ENCODE peak calls at places on chromosomes 3 and 15, in eight cellular contexts. A, E, N, S, F, K, I and T are unnamed samples.

GRCh38 chr15:39922450-39923092 is 2.5 kb upstream of the GPR176 start:
- DNase-seq in S (no peak), N (no peak), K (no peak), I (peak; percentile 44), F (no peak), E (no peak), A (no peak), T (no peak)

GRCh38 chr3:119497824-119498187 is 541 bp upstream of the TIMMDC1 start:
- DNase-seq in N (peak; percentile 29), S (no peak), A (peak; percentile 33), K (peak; percentile 37), E (peak; percentile 7), I (peak; percentile 41), F (no peak), T (no peak)

GRCh38 chr3:101784850-101785613 is 6.0 kb downstream of the NXPE3 start:
- DNase-seq in I (no peak), S (no peak), E (no peak), N (no peak), F (no peak), A (no peak), K (no peak), T (no peak)

GRCh38 chr15:47523669-47524068 is 193.6 kb upstream of the SEMA6D start:
- DNase-seq in A (no peak), S (no peak), F (no peak), I (peak; percentile 72), N (peak; percentile 83), K (no peak), E (no peak), T (no peak)

GRCh38 chr15:60740787-60741354 is 261.9 kb upstream of the ICE2 start:
- DNase-seq in F (no peak), E (no peak), K (no peak), A (no peak), N (peak; percentile 67), I (peak; percentile 88), S (no peak), T (peak; percentile 65)

GRCh38 chr3:121957674-121958419 is 63.6 kb downstream of the SLC15A2 start:
- DNase-seq in E (no peak), I (no peak), A (no peak), F (no peak), N (no peak), K (no peak), S (no peak), T (no peak)

GRCh38 chr3:10287936-10288574 is 4.7 kb downstream of the GHRL start:
- DNase-seq in E (no peak), K (no peak), N (no peak), F (no peak), S (no peak), A (no peak), I (no peak), T (no peak)

GRCh38 chr15:69602921-69603320 is 150.3 kb downstream of the RPLP1 start:
- DNase-seq in F (no peak), N (no peak), A (no peak), S (no peak), K (no peak), I (no peak), E (no peak), T (no peak)

GRCh38 chr3:127629462-127630403 is 748 bp downstream of the PODXL2 start:
- DNase-seq in A (peak; percentile 45), E (no peak), F (peak; percentile 80), N (no peak), I (no peak), K (no peak), S (no peak), T (no peak)

GRCh38 chr3:8638994-8639393 is 5.6 kb downstream of the SSUH2 start:
- DNase-seq in N (no peak), I (no peak), K (no peak), A (no peak), E (no peak), S (no peak), F (no peak), T (no peak)

GRCh38 chr15:34188711-34189110 is 21.2 kb downstream of the KATNBL1 start:
- DNase-seq in I (peak; percentile 22), K (no peak), S (no peak), N (no peak), E (no peak), F (no peak), A (no peak), T (no peak)

GRCh38 chr3:55282994-55283393 is 204.1 kb downstream of the WNT5A start:
- DNase-seq in A (no peak), N (no peak), E (no peak), S (no peak), K (no peak), F (no peak), I (no peak), T (no peak)

GRCh38 chr15:66772604-66772966 is 70.5 kb downstream of the SMAD6 start:
- DNase-seq in F (no peak), I (no peak), A (no peak), E (no peak), N (no peak), K (no peak), S (no peak), T (no peak)

GRCh38 chr3:13896473-13897154 is 16.7 kb upstream of the WNT7A start:
- DNase-seq in F (peak; percentile 68), K (peak; percentile 65), N (peak; percentile 78), I (peak; percentile 65), E (peak; percentile 81), S (peak; percentile 63), A (peak; percentile 43), T (peak; percentile 9)
- H3K4me3 ChIP-seq in F (no peak overlapping the region), K (no peak overlapping the region), N (no peak overlapping the region), I (no peak overlapping the region), E (peak overlapping the region; percentile 41), S (no peak overlapping the region), A (peak overlapping the region; percentile 43), T (no peak overlapping the region)

GRCh38 chr3:42680806-42681205 is 4.5 kb upstream of the KLHL40 start:
- DNase-seq in I (no peak), E (no peak), F (no peak), N (peak; percentile 26), K (no peak), A (no peak), S (no peak), T (no peak)

GRCh38 chr3:42683875-42684593 is 1.3 kb upstream of the KLHL40 start:
- DNase-seq in F (no peak), N (peak; percentile 92), S (peak; percentile 61), K (peak; percentile 88), A (no peak), E (peak; percentile 21), I (peak; percentile 97), T (peak; percentile 89)

GRCh38 chr3:42680256-42680655 is 5.1 kb upstream of the KLHL40 start:
- DNase-seq in F (no peak), I (no peak), N (peak; percentile 11), K (no peak), A (no peak), E (no peak), S (no peak), T (peak; percentile 19)

GRCh38 chr3:42681361-42682038 is 3.8 kb upstream of the KLHL40 start:
- DNase-seq in I (no peak), E (no peak), N (no peak), K (no peak), A (no peak), S (no peak), F (no peak), T (no peak)

GRCh38 chr3:42682301-42683070 is 2.9 kb upstream of the KLHL40 start:
- DNase-seq in K (no peak), F (no peak), A (peak; percentile 3), N (no peak), E (no peak), S (no peak), I (no peak), T (no peak)
- H3K4me3 ChIP-seq in K (no peak overlapping the region), F (no peak overlapping the region), A (no peak overlapping the region), N (no peak overlapping the region), E (no peak overlapping the region), S (no peak overlapping the region), I (no peak overlapping the region), T (no peak overlapping the region)

DNA sequence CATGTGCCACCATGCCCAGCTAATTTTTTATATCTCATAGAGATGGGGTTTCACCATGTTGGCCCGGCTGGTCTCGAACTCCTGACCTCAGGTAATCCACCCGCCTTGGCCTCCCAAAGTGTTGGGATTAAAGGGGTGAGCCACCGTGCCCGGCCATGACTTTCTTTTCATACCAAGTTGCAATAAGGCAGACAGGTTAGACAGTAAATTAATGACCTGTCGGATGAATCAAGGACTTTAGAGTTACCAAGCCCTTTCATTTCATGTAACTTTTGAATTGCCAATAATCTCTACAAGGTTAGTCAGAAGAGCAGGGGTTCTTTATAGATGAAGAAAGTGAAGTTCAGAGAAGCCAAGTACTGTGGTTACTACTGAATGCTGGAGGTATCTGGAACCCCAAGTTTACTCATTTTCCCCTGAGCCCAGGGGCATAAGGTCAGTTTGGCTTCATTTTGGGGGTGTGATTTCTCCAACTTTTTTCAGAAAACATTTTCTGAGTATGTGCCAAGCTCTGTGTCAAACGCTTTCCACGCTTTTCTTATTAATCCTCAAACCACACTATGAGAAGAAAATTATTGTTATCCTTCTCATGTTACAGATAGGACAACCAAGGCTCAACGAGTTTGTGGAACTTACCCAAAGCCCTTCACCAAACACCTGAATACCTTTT is 11.9 kb downstream of the PRICKLE2 start:
- DNase-seq in N (peak; percentile 45), S (no peak), A (no peak), I (no peak), K (no peak), E (no peak), F (no peak), T (no peak)
- H3K4me3 ChIP-seq in N (no peak overlapping the region), S (no peak overlapping the region), A (no peak overlapping the region), I (peak overlapping the region; percentile 38), K (no peak overlapping the region), E (no peak overlapping the region), F (no peak overlapping the region), T (no peak overlapping the region)

DNA sequence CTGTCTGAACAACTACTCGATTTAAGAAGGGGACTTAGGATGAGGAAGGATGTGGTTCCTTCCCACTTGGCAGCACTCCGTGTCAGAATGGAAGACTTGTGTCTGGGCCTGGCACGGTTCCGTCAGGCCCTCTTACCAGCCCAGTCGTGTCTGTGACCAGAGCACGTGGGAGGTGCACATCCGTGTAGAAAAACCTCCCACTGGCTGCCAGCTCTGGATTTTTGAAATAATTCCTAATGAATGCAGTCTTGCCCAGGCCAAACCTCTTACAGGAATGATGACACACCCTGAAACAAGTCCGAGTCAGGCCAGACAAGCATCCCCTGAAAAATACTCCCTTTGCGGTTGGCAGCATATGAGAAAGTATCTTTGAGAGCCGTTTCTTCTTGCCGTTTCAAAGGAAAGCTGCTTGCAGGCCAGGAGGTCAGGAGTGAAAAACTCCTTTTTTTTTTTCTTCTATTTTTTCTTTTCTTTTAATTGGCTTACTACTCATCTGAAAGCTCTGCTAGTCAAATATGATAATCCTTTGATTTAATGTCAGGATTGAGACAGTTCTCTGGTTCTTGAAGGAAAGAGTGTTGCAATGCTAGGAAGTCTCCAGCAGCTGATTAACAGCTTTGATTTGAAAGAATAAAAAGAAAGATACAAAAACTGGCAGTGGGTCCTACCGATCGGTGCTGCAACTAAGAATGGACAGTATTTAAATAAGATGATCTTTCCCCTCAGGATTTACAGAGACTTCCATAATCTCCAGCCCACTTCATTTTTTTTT is 19.8 kb downstream of the IL1RAP start:
- DNase-seq in E (peak; percentile 82), K (peak; percentile 84), A (peak; percentile 45), S (no peak), N (peak; percentile 97), I (peak; percentile 97), F (no peak), T (peak; percentile 83)
- H3K4me3 ChIP-seq in E (no peak overlapping the region), K (no peak overlapping the region), A (no peak overlapping the region), S (no peak overlapping the region), N (no peak overlapping the region), I (peak overlapping the region; percentile 19), F (no peak overlapping the region), T (no peak overlapping the region)

GRCh38 chr3:109338322-109338721 is 976 bp upstream of the DPPA4 start:
- DNase-seq in S (no peak), E (no peak), F (no peak), I (no peak), A (no peak), N (no peak), K (no peak), T (no peak)
- H3K4me3 ChIP-seq in S (no peak overlapping the region), E (no peak overlapping the region), F (no peak overlapping the region), I (no peak overlapping the region), A (no peak overlapping the region), N (no peak overlapping the region), K (no peak overlapping the region), T (no peak overlapping the region)